ENCODE peak calls at places on chromosomes 3 and 15, in four cellular contexts. D, B, T and J are unnamed samples.

GRCh38 chr3:100810671-100811070 is 101.4 kb downstream of the TFG start:
- DNase-seq in D (no peak), B (no peak), T (no peak), J (no peak)

GRCh38 chr3:61172684-61173083 is 78.6 kb downstream of the FHIT start:
- DNase-seq in D (peak), B (no peak), T (no peak), J (peak)

GRCh38 chr15:31523655-31524049 is 197.0 kb downstream of the KLF13 start:
- DNase-seq in D (peak), B (no peak), T (no peak), J (no peak)

GRCh38 chr15:25784876-25785642 is 78.1 kb downstream of the ATP10A start:
- DNase-seq in D (no peak), B (no peak), T (no peak), J (no peak)

GRCh38 chr3:11764931-11765363 is 81.7 kb downstream of the TAMM41 start:
- DNase-seq in D (no peak), B (no peak), T (no peak), J (no peak)

GRCh38 chr3:48504051-48504946 is at the start of gene SHISA5:
- DNase-seq in D (no peak), B (peak), T (no peak), J (peak)

GRCh38 chr15:77921664-77922063 is 155.8 kb downstream of the TBC1D2B start:
- DNase-seq in D (no peak), B (no peak), T (no peak), J (no peak)

GRCh38 chr15:60534546-60534945 is 55.6 kb upstream of the ICE2 start:
- DNase-seq in D (no peak), B (no peak), T (no peak), J (no peak)

GRCh38 chr3:194976049-194976451 is 290.4 kb downstream of the FAM43A start:
- DNase-seq in D (no peak), B (no peak), T (no peak), J (no peak)

GRCh38 chr3:122754867-122755835 is 38.5 kb downstream of the HSPBAP1 start:
- DNase-seq in D (peak), B (peak), T (peak), J (peak)

GRCh38 chr3:46208167-46208704 is at the start of gene CCR1:
- DNase-seq in D (peak), B (peak), T (peak), J (peak)

GRCh38 chr3:171257251-171258179 is 202.7 kb downstream of the TNIK start:
- DNase-seq in D (no peak), B (no peak), T (peak), J (no peak)

GRCh38 chr3:12986031-12986430 is 87.2 kb downstream of the IQSEC1 start:
- DNase-seq in D (no peak), B (no peak), T (no peak), J (no peak)

GRCh38 chr3:185880600-185880999 is 55.8 kb upstream of the IGF2BP2 start:
- DNase-seq in D (no peak), B (no peak), T (no peak), J (no peak)

GRCh38 chr3:50318163-50318562 is 4.4 kb downstream of the HYAL2 start:
- DNase-seq in D (no peak), B (no peak), T (no peak), J (no peak)
- TF ChIP-seq FOXM1 in D (no peak), B (no peak), T (no peak), J (no peak)

GRCh38 chr15:42146551-42147430 is 9.6 kb downstream of the PLA2G4F start:
- DNase-seq in D (no peak), B (peak), T (no peak), J (no peak)

GRCh38 chr15:42143866-42144625 is 12.4 kb downstream of the PLA2G4F start:
- DNase-seq in D (no peak), B (no peak), T (no peak), J (no peak)

GRCh38 chr15:42145546-42146455 is 10.6 kb downstream of the PLA2G4F start:
- DNase-seq in D (no peak), B (no peak), T (no peak), J (no peak)

GRCh38 chr15:42143356-42143755 is 13.1 kb downstream of the PLA2G4F start:
- DNase-seq in D (no peak), B (no peak), T (no peak), J (no peak)

DNA sequence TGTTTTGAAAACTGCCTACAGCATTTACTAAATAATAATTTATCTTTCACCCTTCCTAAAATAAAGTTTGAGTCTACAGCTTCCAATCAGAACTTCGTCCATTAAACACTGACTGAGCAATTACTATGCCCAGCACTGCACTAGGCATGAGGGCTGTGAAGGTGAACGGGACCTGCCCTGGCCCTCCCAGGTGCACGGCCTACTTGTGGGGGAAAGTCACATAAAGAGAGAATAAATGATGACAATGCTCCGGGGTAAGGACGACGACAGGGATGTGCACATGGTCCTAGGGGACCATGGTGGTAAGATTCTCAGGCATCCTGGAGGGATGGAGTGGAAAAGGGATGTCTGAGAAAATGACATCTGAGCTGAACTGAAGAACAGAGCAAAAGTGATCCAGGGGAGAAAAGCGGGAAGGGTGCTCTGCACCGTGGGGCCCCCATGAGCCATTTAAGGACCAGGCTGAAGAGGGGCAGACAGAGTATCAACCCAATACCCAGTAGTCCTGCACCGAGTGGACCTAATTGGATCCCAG is 11.5 kb downstream of the PLA2G4F start:
- DNase-seq in D (no peak), B (no peak), T (no peak), J (no peak)
- TF ChIP-seq BHLHE40 in D (no peak), B (no peak), T (no peak), J (no peak)

GRCh38 chr3:142844339-142844977 is 44.4 kb downstream of the PCOLCE2 start:
- DNase-seq in D (peak), B (peak), T (no peak), J (peak)
- TF ChIP-seq FOXM1 in D (no peak), B (no peak), T (no peak), J (no peak)

DNA sequence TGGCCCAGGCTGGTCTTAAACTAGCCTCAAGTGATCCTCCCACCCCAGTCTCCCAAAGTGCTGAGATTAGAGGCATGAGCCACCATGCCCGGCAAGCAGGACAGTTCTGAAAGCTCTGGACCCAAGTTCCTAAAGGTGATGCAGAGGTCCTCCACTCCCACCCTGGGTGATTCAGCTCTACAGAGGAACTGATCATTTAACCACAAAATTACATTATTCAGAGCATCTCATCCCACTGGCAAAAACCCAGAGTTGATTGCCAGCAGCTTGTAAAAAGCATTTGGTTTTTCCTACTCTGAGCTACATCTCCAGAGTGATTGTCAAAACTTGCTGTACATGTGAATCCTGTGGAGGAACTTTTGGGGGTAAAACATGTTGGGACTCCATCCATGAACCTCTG is 60.2 kb downstream of the SLTM start:
- DNase-seq in D (no peak), B (no peak), T (no peak), J (no peak)
- TF ChIP-seq BHLHE40 in D (no peak), B (no peak), T (no peak), J (no peak)

GRCh38 chr3:10594915-10595314 is 89.5 kb upstream of the ATP2B2 start:
- DNase-seq in D (peak), B (peak), T (peak), J (peak)
- TF ChIP-seq FOXM1 in D (no peak), B (no peak), T (no peak), J (no peak)

GRCh38 chr3:112020653-112021052 is 13.9 kb upstream of the TMPRSS7 start:
- DNase-seq in D (no peak), B (no peak), T (no peak), J (no peak)
- TF ChIP-seq BHLHE40 in D (no peak), B (no peak), T (no peak), J (no peak)